ENCODE peak calls at places on chromosomes 11 and 22, in nine cellular contexts. W is amygdala, R is mesendoderm, C is psoas muscle, U is skeletal muscle cell, T is bronchial epithelial cell, V is T-helper 17 cell, F is NCI-H524 treated with DMSO at 0.1 percent for 48 hours, H is caudate nucleus. A is an unnamed sample.

GRCh38 chr11:119195680-119196079 is 10.4 kb downstream of the NHERF4 start:
- DNase-seq in V (no peak), U (no peak), F (no peak), T (peak), C (no peak), H (no peak), R (peak), W (no peak), A (peak)

GRCh38 chr22:29152381-29153138 is 53.1 kb upstream of the EMID1 start:
- DNase-seq in T (no peak), C (no peak), U (no peak), R (peak), H (peak), W (no peak), F (no peak), V (no peak), A (no peak)

GRCh38 chr22:22768885-22769284 is 118.7 kb upstream of the IGLL5 start:
- DNase-seq in T (no peak), H (no peak), F (no peak), W (no peak), V (no peak), C (no peak), U (no peak), R (no peak), A (no peak)

GRCh38 chr22:17977371-17977770 is 47.0 kb downstream of the MICAL3 start:
- DNase-seq in W (no peak), R (no peak), C (no peak), T (no peak), U (no peak), H (no peak), F (no peak), V (no peak), A (no peak)

GRCh38 chr22:33013051-33013450 is 45.1 kb downstream of the SYN3 start:
- DNase-seq in C (no peak), U (no peak), H (no peak), T (no peak), R (no peak), W (no peak), F (no peak), V (no peak), A (no peak)

GRCh38 chr22:44964722-44965078 is 45.1 kb downstream of the PHF21B start:
- DNase-seq in C (no peak), W (no peak), F (no peak), U (no peak), V (no peak), R (no peak), T (no peak), H (no peak), A (no peak)

GRCh38 chr11:10522276-10522675 is 18.7 kb downstream of the RNF141 start:
- DNase-seq in W (no peak), R (no peak), V (no peak), U (no peak), C (no peak), T (no peak), F (no peak), H (no peak), A (no peak)

GRCh38 chr11:33598426-33599069 is 102.1 kb downstream of the C11orf91 start:
- DNase-seq in V (no peak), U (no peak), F (no peak), T (no peak), R (peak), C (no peak), W (no peak), H (peak), A (no peak)

GRCh38 chr11:68411501-68411991 is 49.0 kb upstream of the PPP6R3 start:
- DNase-seq in W (no peak), H (no peak), C (peak), F (no peak), T (no peak), U (peak), R (no peak), V (no peak), A (no peak)

GRCh38 chr11:108931168-108931567 is 266.3 kb downstream of the DDX10 start:
- DNase-seq in F (no peak), C (no peak), U (no peak), W (no peak), R (no peak), H (no peak), T (peak), V (no peak), A (no peak)

GRCh38 chr11:12057299-12057980 is 49.0 kb upstream of the DKK3 start:
- DNase-seq in T (no peak), U (no peak), V (no peak), H (no peak), C (no peak), R (no peak), F (no peak), W (no peak), A (no peak)

GRCh38 chr11:12189543-12190235 is 79.3 kb downstream of the MICAL2 start:
- DNase-seq in T (peak), W (no peak), F (no peak), H (peak), U (no peak), V (peak), C (no peak), R (no peak), A (no peak)

GRCh38 chr11:117934526-117935307 is 5.5 kb upstream of the TMPRSS13 start:
- DNase-seq in V (no peak), C (no peak), T (no peak), H (no peak), R (no peak), U (no peak), F (no peak), W (no peak), A (no peak)

GRCh38 chr11:115286614-115287013 is 217.6 kb downstream of the CADM1 start:
- DNase-seq in W (no peak), T (no peak), V (no peak), H (no peak), U (no peak), F (no peak), R (no peak), C (no peak), A (no peak)

GRCh38 chr22:30806391-30806861 is 111.8 kb downstream of the OSBP2 start:
- DNase-seq in F (no peak), W (no peak), C (no peak), V (no peak), U (no peak), H (no peak), T (peak), R (peak), A (no peak)

GRCh38 chr11:130554241-130555055 is 106.0 kb downstream of the ADAMTS15 start:
- DNase-seq in V (no peak), W (no peak), H (no peak), R (no peak), T (peak), U (no peak), F (no peak), C (no peak), A (no peak)

GRCh38 chr22:20107471-20107901 is 8.4 kb upstream of the RANBP1 start:
- DNase-seq in U (no peak), H (peak), R (no peak), W (no peak), C (no peak), V (no peak), F (no peak), T (no peak), A (no peak)

GRCh38 chr22:40452730-40453487 is 82.5 kb downstream of the SGSM3 start:
- DNase-seq in C (no peak), U (no peak), V (no peak), T (no peak), H (no peak), W (no peak), F (no peak), R (peak), A (no peak)

GRCh38 chr11:127733552-127733951 is 733.0 kb upstream of the KIRREL3 start:
- DNase-seq in W (no peak), H (no peak), F (no peak), U (no peak), R (peak), T (no peak), V (no peak), C (no peak), A (no peak)

GRCh38 chr11:19187101-19187500 is 14.7 kb downstream of the CSRP3 start:
- DNase-seq in R (no peak), T (peak), W (no peak), H (no peak), U (no peak), F (no peak), C (no peak), V (no peak), A (no peak)

GRCh38 chr11:2151500-2152257 is 9.3 kb downstream of the INS start:
- DNase-seq in R (peak), F (no peak), V (peak), H (peak), W (peak), C (peak), U (no peak), T (peak), A (peak)